ENCODE peak calls at places on chromosomes 12 and 14, in four cellular contexts. T is colonic mucosa, N is IMR-90, C is tibial artery. B is an unnamed sample. For H3K27me3 and H3K4me1, the result is how much of the 10 kb centered on the place peaks cover.

GRCh38 chr14:103329421-103330347 is 4.4 kb upstream of the EIF5 start:
- DNase-seq in T (no peak), N (peak), C (no peak), B (peak)

GRCh38 chr12:85883763-85884162 is 9.7 kb downstream of the NTS start:
- DNase-seq in N (no peak), T (no peak), C (no peak), B (no peak)

GRCh38 chr12:46675736-46676135 is 150.1 kb downstream of the SLC38A4 start:
- DNase-seq in T (no peak), N (peak), C (no peak), B (peak)

GRCh38 chr14:102591372-102591943 is 991 bp upstream of the RCOR1 start:
- DNase-seq in C (peak), T (peak), N (peak), B (peak)

GRCh38 chr12:60174914-60175313 is 579.1 kb downstream of the SLC16A7 start:
- DNase-seq in C (no peak), N (peak), T (no peak), B (no peak)

GRCh38 chr12:86194721-86195120 is 61.5 kb downstream of the MGAT4C start:
- DNase-seq in N (no peak), C (no peak), T (no peak), B (no peak)

GRCh38 chr12:132306885-132307191 is 22.6 kb downstream of the GALNT9 start:
- DNase-seq in C (no peak), N (no peak), T (no peak), B (no peak)

GRCh38 chr12:96434107-96434506 is 33.9 kb upstream of the CDK17 start:
- DNase-seq in C (no peak), T (peak), N (peak), B (peak)

GRCh38 chr12:119176267-119177055 is 2.3 kb upstream of the HSPB8 start:
- DNase-seq in N (peak), C (peak), T (peak), B (peak)

GRCh38 chr12:120071493-120072020 is 45.0 kb downstream of the RAB35 start:
- DNase-seq in N (no peak), T (no peak), C (no peak), B (no peak)

GRCh38 chr12:126437934-126438333 is 1372.7 kb downstream of the AACS start:
- DNase-seq in N (no peak), C (no peak), T (no peak), B (no peak)

GRCh38 chr12:54051916-54052744 is 1.5 kb upstream of the HOXC4 start:
- DNase-seq in T (peak), C (no peak), N (no peak), B (no peak)

GRCh38 chr12:50087995-50088394 is 2.9 kb downstream of the SMARCD1 start:
- DNase-seq in N (peak), T (no peak), C (no peak), B (no peak)

GRCh38 chr14:96363751-96364336 is 518 bp downstream of the GSKIP start:
- DNase-seq in C (no peak), T (peak), N (peak), B (peak)

GRCh38 chr12:64691793-64692583 is 67.2 kb downstream of the GNS start:
- DNase-seq in C (no peak), T (no peak), N (peak), B (no peak)

GRCh38 chr12:2813573-2814185 is 1.2 kb downstream of the ITFG2 start:
- DNase-seq in C (no peak), T (peak), N (peak), B (peak)

GRCh38 chr14:54312166-54312801 is 84.5 kb upstream of the CDKN3 start:
- DNase-seq in T (no peak), N (peak), C (no peak), B (no peak)

GRCh38 chr12:89038831-89039509 is 313.3 kb downstream of the DUSP6 start:
- DNase-seq in C (no peak), N (no peak), T (no peak), B (no peak)

GRCh38 chr12:128356547-128356946 is 89.6 kb downstream of the TMEM132C start:
- DNase-seq in C (no peak), T (no peak), N (no peak), B (no peak)

GRCh38 chr14:32545109-32545857 is 216.2 kb downstream of the AKAP6 start:
- DNase-seq in N (no peak), C (no peak), T (no peak), B (no peak)

GRCh38 chr14:100078997-100079561 is 13.9 kb downstream of the EVL start:
- DNase-seq in C (no peak), T (peak), N (peak), B (peak)

GRCh38 chr12:88579941-88580871 is at the start of gene KITLG:
- DNase-seq in N (peak), C (peak), T (peak), B (peak)

GRCh38 chr14:67680121-67680602 is 5.7 kb upstream of the VTI1B start:
- DNase-seq in N (peak), T (no peak), C (no peak), B (no peak)

GRCh38 chr14:95018845-95019244 is 138.5 kb downstream of the DICER1 start:
- DNase-seq in T (no peak), C (no peak), N (no peak), B (no peak)

GRCh38 chr12:4089147-4089606 is 184.4 kb upstream of the CCND2 start:
- DNase-seq in C (no peak), N (no peak), T (no peak), B (no peak)

GRCh38 chr12:27682534-27682933 is 13.7 kb upstream of the REP15 start:
- DNase-seq in T (no peak), C (no peak), N (peak), B (no peak)

GRCh38 chr12:43590307-43590706 is 38.3 kb upstream of the ADAMTS20 start:
- DNase-seq in N (no peak), C (no peak), T (no peak), B (no peak)

GRCh38 chr14:76953196-76953945 is 75.1 kb downstream of the IRF2BPL start:
- DNase-seq in N (peak), T (peak), C (peak), B (peak)

GRCh38 chr14:102645746-102646440 is 53.4 kb downstream of the RCOR1 start:
- DNase-seq in C (no peak), N (peak), T (no peak), B (no peak)

GRCh38 chr14:65303902-65304222 is 108.7 kb upstream of the FUT8 start:
- DNase-seq in C (no peak), T (no peak), N (no peak), B (no peak)

GRCh38 chr12:75447695-75448393 is 32.7 kb upstream of the GLIPR1 start:
- DNase-seq in N (peak), T (no peak), C (no peak), B (no peak)

GRCh38 chr12:40439771-40440492 is 215.1 kb downstream of the LRRK2 start:
- DNase-seq in C (no peak), T (no peak), N (no peak), B (no peak)

GRCh38 chr12:74732801-74733200 is 195.2 kb downstream of the ATXN7L3B start:
- DNase-seq in T (no peak), C (no peak), N (no peak), B (no peak)

GRCh38 chr14:78863143-78863542 is 693.0 kb downstream of the NRXN3 start:
- DNase-seq in T (peak), C (no peak), N (peak), B (peak)

GRCh38 chr12:130704606-130705005 is 11.5 kb downstream of the RIMBP2 start:
- DNase-seq in N (no peak), C (peak), T (no peak), B (peak)

GRCh38 chr12:130083002-130083401 is 79.3 kb upstream of the FZD10 start:
- DNase-seq in T (no peak), C (no peak), N (no peak), B (no peak)

GRCh38 chr14:96279564-96279963 is 23.6 kb downstream of the BDKRB1 start:
- DNase-seq in T (no peak), N (no peak), C (no peak), B (no peak)

GRCh38 chr12:3333991-3334391 is 157.0 kb upstream of the PRMT8 start:
- DNase-seq in N (no peak), C (no peak), T (no peak), B (no peak)

GRCh38 chr12:69129564-69129963 is 109.8 kb upstream of the CPSF6 start:
- DNase-seq in N (no peak), T (no peak), C (no peak), B (no peak)

GRCh38 chr12:69131073-69131472 is 108.3 kb upstream of the CPSF6 start:
- DNase-seq in N (no peak), T (no peak), C (no peak), B (no peak)

GRCh38 chr12:69129014-69129413 is 110.4 kb upstream of the CPSF6 start:
- DNase-seq in T (no peak), N (no peak), C (no peak), B (no peak)

GRCh38 chr12:69123909-69124638 is 115.3 kb upstream of the CPSF6 start:
- DNase-seq in C (no peak), T (no peak), N (no peak), B (no peak)

DNA sequence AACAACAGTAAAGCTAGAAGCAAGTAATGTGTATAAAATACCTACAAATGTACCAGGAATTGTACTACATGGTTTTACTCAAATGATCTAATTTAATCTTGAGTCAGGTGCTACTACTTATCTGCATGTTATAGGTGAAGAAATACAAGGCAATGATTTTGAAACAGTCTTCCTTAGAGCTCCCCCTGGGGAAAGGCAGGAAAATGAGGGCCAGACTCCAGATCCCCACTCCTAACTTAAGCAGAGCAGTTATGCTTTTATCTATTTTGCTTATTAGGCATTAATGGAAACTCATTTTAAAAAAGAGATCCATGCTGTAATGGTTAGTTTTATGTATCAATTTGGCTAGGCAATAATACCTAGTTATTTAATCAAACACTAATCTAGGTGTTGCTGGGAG is 109.3 kb upstream of the CPSF6 start:
- DNase-seq in T (no peak), C (no peak), N (no peak), B (no peak)
- TF ChIP-seq CTCF in T (no peak), C (no peak), N (peak), B (no peak)

GRCh38 chr12:114662512-114663177 is 21.3 kb downstream of the TBX3 start:
- DNase-seq in N (peak), C (peak), T (peak), B (peak)

GRCh38 chr12:114659084-114659483 is 24.9 kb downstream of the TBX3 start:
- DNase-seq in C (no peak), T (no peak), N (no peak), B (no peak)

GRCh38 chr12:114658002-114658441 is 26.0 kb downstream of the TBX3 start:
- DNase-seq in T (no peak), N (peak), C (no peak), B (no peak)

GRCh38 chr12:114664661-114665320 is 19.2 kb downstream of the TBX3 start:
- DNase-seq in T (no peak), N (no peak), C (no peak), B (no peak)

GRCh38 chr12:114661245-114661644 is 22.7 kb downstream of the TBX3 start:
- DNase-seq in T (no peak), C (no peak), N (peak), B (no peak)
- H3K27me3 ChIP-seq in T (under half), C (half or more), N (under half), B (under half)

GRCh38 chr12:48716493-48717251 is at the start of gene CCNT1:
- DNase-seq in C (peak), N (peak), T (peak), B (peak)

GRCh38 chr12:48717252-48717695 is 767 bp upstream of the CCNT1 start:
- DNase-seq in C (no peak), N (peak), T (no peak), B (no peak)

GRCh38 chr12:48716168-48716492 is 377 bp downstream of the CCNT1 start:
- DNase-seq in C (no peak), T (no peak), N (no peak), B (no peak)

GRCh38 chr12:48712209-48712608 is 4.3 kb downstream of the CCNT1 start:
- DNase-seq in C (no peak), T (no peak), N (no peak), B (no peak)
- H3K4me1 ChIP-seq in C (under half), T (under half), N (under half), B (under half)

GRCh38 chr14:69260979-69261605 is 1.1 kb downstream of the GALNT16 start:
- DNase-seq in C (peak), N (no peak), T (peak), B (peak)
- TF ChIP-seq CTCF in C (peak), N (peak), T (peak), B (peak)

B was measured in testis.